ENCODE peak calls at places on chromosome 20, in ten cellular contexts. One of them, this sample, is unnamed.

GRCh38 chr20:49572857-49573256 is 4.9 kb upstream of the PTGIS start:
- DNase-seq in stimulated activated CD8-positive, alpha-beta memory T cell treated with anti-CD3 and anti-CD28 coated beads, Interleukin-2, amount 100 ng/mL, for 48 hours: no peak
- DNase-seq in foreskin fibroblast: no peak
- DNase-seq in NCI-H1105: no peak
- DNase-seq in activated T-helper 1 cell treated with anti-CD3 and anti-CD28 coated beads, Interleukin-2, amount 50 U/mL, for 16 hours: no peak
- DNase-seq in stimulated activated naive B cell treated with anti-CD40 and anti-IgM and Interleukin-4, amounts not matched to agents 10 μg/mL and 1 μg/mL and 100 μg/mL, for 72 hours: no peak
- DNase-seq in skeletal muscle cell: no peak
- DNase-seq in SW 1271: no peak
- DNase-seq in left cardiac atrium: no peak
- DNase-seq in renal cortical epithelial cell: no peak
- DNase-seq in this sample: no peak

GRCh38 chr20:417801-418342 is 9.8 kb downstream of the RBCK1 start:
- DNase-seq in stimulated activated CD8-positive, alpha-beta memory T cell treated with anti-CD3 and anti-CD28 coated beads, Interleukin-2, amount 100 ng/mL, for 48 hours: no peak
- DNase-seq in foreskin fibroblast: no peak
- DNase-seq in NCI-H1105: no peak
- DNase-seq in activated T-helper 1 cell treated with anti-CD3 and anti-CD28 coated beads, Interleukin-2, amount 50 U/mL, for 16 hours: no peak
- DNase-seq in stimulated activated naive B cell treated with anti-CD40 and anti-IgM and Interleukin-4, amounts not matched to agents 10 μg/mL and 1 μg/mL and 100 μg/mL, for 72 hours: no peak
- DNase-seq in skeletal muscle cell: no peak
- DNase-seq in SW 1271: no peak
- DNase-seq in left cardiac atrium: no peak
- DNase-seq in renal cortical epithelial cell: no peak
- DNase-seq in this sample: no peak

GRCh38 chr20:24912397-24913075 is 36.5 kb upstream of the CST7 start:
- DNase-seq in stimulated activated CD8-positive, alpha-beta memory T cell treated with anti-CD3 and anti-CD28 coated beads, Interleukin-2, amount 100 ng/mL, for 48 hours: no peak
- DNase-seq in foreskin fibroblast: no peak
- DNase-seq in NCI-H1105: no peak
- DNase-seq in activated T-helper 1 cell treated with anti-CD3 and anti-CD28 coated beads, Interleukin-2, amount 50 U/mL, for 16 hours: no peak
- DNase-seq in stimulated activated naive B cell treated with anti-CD40 and anti-IgM and Interleukin-4, amounts not matched to agents 10 μg/mL and 1 μg/mL and 100 μg/mL, for 72 hours: no peak
- DNase-seq in skeletal muscle cell: no peak
- DNase-seq in SW 1271: no peak
- DNase-seq in left cardiac atrium: no peak
- DNase-seq in renal cortical epithelial cell: no peak
- DNase-seq in this sample: no peak

GRCh38 chr20:20740595-20740994 is 28.2 kb upstream of the RALGAPA2 start:
- DNase-seq in stimulated activated CD8-positive, alpha-beta memory T cell treated with anti-CD3 and anti-CD28 coated beads, Interleukin-2, amount 100 ng/mL, for 48 hours: no peak
- DNase-seq in foreskin fibroblast: no peak
- DNase-seq in NCI-H1105: no peak
- DNase-seq in activated T-helper 1 cell treated with anti-CD3 and anti-CD28 coated beads, Interleukin-2, amount 50 U/mL, for 16 hours: no peak
- DNase-seq in stimulated activated naive B cell treated with anti-CD40 and anti-IgM and Interleukin-4, amounts not matched to agents 10 μg/mL and 1 μg/mL and 100 μg/mL, for 72 hours: no peak
- DNase-seq in skeletal muscle cell: no peak
- DNase-seq in SW 1271: no peak
- DNase-seq in left cardiac atrium: no peak
- DNase-seq in renal cortical epithelial cell: no peak
- DNase-seq in this sample: no peak

GRCh38 chr20:11178946-11179654 is 505.3 kb upstream of the JAG1 start:
- DNase-seq in stimulated activated CD8-positive, alpha-beta memory T cell treated with anti-CD3 and anti-CD28 coated beads, Interleukin-2, amount 100 ng/mL, for 48 hours: no peak
- DNase-seq in foreskin fibroblast: peak; percentile 54
- DNase-seq in NCI-H1105: no peak
- DNase-seq in activated T-helper 1 cell treated with anti-CD3 and anti-CD28 coated beads, Interleukin-2, amount 50 U/mL, for 16 hours: no peak
- DNase-seq in stimulated activated naive B cell treated with anti-CD40 and anti-IgM and Interleukin-4, amounts not matched to agents 10 μg/mL and 1 μg/mL and 100 μg/mL, for 72 hours: no peak
- DNase-seq in skeletal muscle cell: no peak
- DNase-seq in SW 1271: peak; percentile 74
- DNase-seq in left cardiac atrium: no peak
- DNase-seq in renal cortical epithelial cell: peak; percentile 98
- DNase-seq in this sample: no peak

GRCh38 chr20:2652724-2653510 is 485 bp downstream of the NOP56 start:
- DNase-seq in stimulated activated CD8-positive, alpha-beta memory T cell treated with anti-CD3 and anti-CD28 coated beads, Interleukin-2, amount 100 ng/mL, for 48 hours: peak; percentile 30
- DNase-seq in foreskin fibroblast: no peak
- DNase-seq in NCI-H1105: peak; percentile 48
- DNase-seq in activated T-helper 1 cell treated with anti-CD3 and anti-CD28 coated beads, Interleukin-2, amount 50 U/mL, for 16 hours: no peak
- DNase-seq in stimulated activated naive B cell treated with anti-CD40 and anti-IgM and Interleukin-4, amounts not matched to agents 10 μg/mL and 1 μg/mL and 100 μg/mL, for 72 hours: no peak
- DNase-seq in skeletal muscle cell: no peak
- DNase-seq in SW 1271: peak; percentile 52
- DNase-seq in left cardiac atrium: peak; percentile 63
- DNase-seq in renal cortical epithelial cell: no peak
- DNase-seq in this sample: no peak

GRCh38 chr20:46347831-46348230 is 39.5 kb upstream of the CDH22 start:
- DNase-seq in stimulated activated CD8-positive, alpha-beta memory T cell treated with anti-CD3 and anti-CD28 coated beads, Interleukin-2, amount 100 ng/mL, for 48 hours: no peak
- DNase-seq in foreskin fibroblast: no peak
- DNase-seq in NCI-H1105: no peak
- DNase-seq in activated T-helper 1 cell treated with anti-CD3 and anti-CD28 coated beads, Interleukin-2, amount 50 U/mL, for 16 hours: no peak
- DNase-seq in stimulated activated naive B cell treated with anti-CD40 and anti-IgM and Interleukin-4, amounts not matched to agents 10 μg/mL and 1 μg/mL and 100 μg/mL, for 72 hours: no peak
- DNase-seq in skeletal muscle cell: no peak
- DNase-seq in SW 1271: no peak
- DNase-seq in left cardiac atrium: no peak
- DNase-seq in renal cortical epithelial cell: no peak
- DNase-seq in this sample: no peak

GRCh38 chr20:10720550-10720949 is 46.8 kb upstream of the JAG1 start:
- DNase-seq in stimulated activated CD8-positive, alpha-beta memory T cell treated with anti-CD3 and anti-CD28 coated beads, Interleukin-2, amount 100 ng/mL, for 48 hours: no peak
- DNase-seq in foreskin fibroblast: no peak
- DNase-seq in NCI-H1105: no peak
- DNase-seq in activated T-helper 1 cell treated with anti-CD3 and anti-CD28 coated beads, Interleukin-2, amount 50 U/mL, for 16 hours: no peak
- DNase-seq in stimulated activated naive B cell treated with anti-CD40 and anti-IgM and Interleukin-4, amounts not matched to agents 10 μg/mL and 1 μg/mL and 100 μg/mL, for 72 hours: no peak
- DNase-seq in skeletal muscle cell: no peak
- DNase-seq in SW 1271: no peak
- DNase-seq in left cardiac atrium: no peak
- DNase-seq in renal cortical epithelial cell: no peak
- DNase-seq in this sample: no peak

GRCh38 chr20:309841-310644 is 12.7 kb downstream of the ZCCHC3 start:
- DNase-seq in stimulated activated CD8-positive, alpha-beta memory T cell treated with anti-CD3 and anti-CD28 coated beads, Interleukin-2, amount 100 ng/mL, for 48 hours: peak; percentile 75
- DNase-seq in foreskin fibroblast: peak; percentile 99
- DNase-seq in NCI-H1105: peak; percentile 99
- DNase-seq in activated T-helper 1 cell treated with anti-CD3 and anti-CD28 coated beads, Interleukin-2, amount 50 U/mL, for 16 hours: no peak
- DNase-seq in stimulated activated naive B cell treated with anti-CD40 and anti-IgM and Interleukin-4, amounts not matched to agents 10 μg/mL and 1 μg/mL and 100 μg/mL, for 72 hours: peak; percentile 91
- DNase-seq in skeletal muscle cell: peak; percentile 99
- DNase-seq in SW 1271: no peak
- DNase-seq in left cardiac atrium: peak; percentile 99
- DNase-seq in renal cortical epithelial cell: peak; percentile 95
- DNase-seq in this sample: peak; percentile 97

GRCh38 chr20:57396212-57396611 is 5.0 kb downstream of the RBM38 start:
- DNase-seq in stimulated activated CD8-positive, alpha-beta memory T cell treated with anti-CD3 and anti-CD28 coated beads, Interleukin-2, amount 100 ng/mL, for 48 hours: no peak
- DNase-seq in foreskin fibroblast: no peak
- DNase-seq in NCI-H1105: no peak
- DNase-seq in activated T-helper 1 cell treated with anti-CD3 and anti-CD28 coated beads, Interleukin-2, amount 50 U/mL, for 16 hours: no peak
- DNase-seq in stimulated activated naive B cell treated with anti-CD40 and anti-IgM and Interleukin-4, amounts not matched to agents 10 μg/mL and 1 μg/mL and 100 μg/mL, for 72 hours: no peak
- DNase-seq in skeletal muscle cell: no peak
- DNase-seq in SW 1271: no peak
- DNase-seq in left cardiac atrium: peak; percentile 23
- DNase-seq in renal cortical epithelial cell: no peak
- DNase-seq in this sample: no peak

GRCh38 chr20:51861726-51862466 is 59.6 kb upstream of the SALL4 start:
- DNase-seq in stimulated activated CD8-positive, alpha-beta memory T cell treated with anti-CD3 and anti-CD28 coated beads, Interleukin-2, amount 100 ng/mL, for 48 hours: no peak
- DNase-seq in foreskin fibroblast: no peak
- DNase-seq in NCI-H1105: no peak
- DNase-seq in activated T-helper 1 cell treated with anti-CD3 and anti-CD28 coated beads, Interleukin-2, amount 50 U/mL, for 16 hours: no peak
- DNase-seq in stimulated activated naive B cell treated with anti-CD40 and anti-IgM and Interleukin-4, amounts not matched to agents 10 μg/mL and 1 μg/mL and 100 μg/mL, for 72 hours: no peak
- DNase-seq in skeletal muscle cell: no peak
- DNase-seq in SW 1271: no peak
- DNase-seq in left cardiac atrium: no peak
- DNase-seq in renal cortical epithelial cell: no peak
- DNase-seq in this sample: no peak

GRCh38 chr20:32333988-32334885 is 23.9 kb upstream of the ASXL1 start:
- DNase-seq in stimulated activated CD8-positive, alpha-beta memory T cell treated with anti-CD3 and anti-CD28 coated beads, Interleukin-2, amount 100 ng/mL, for 48 hours: peak; percentile 28
- DNase-seq in foreskin fibroblast: no peak
- DNase-seq in NCI-H1105: no peak
- DNase-seq in activated T-helper 1 cell treated with anti-CD3 and anti-CD28 coated beads, Interleukin-2, amount 50 U/mL, for 16 hours: peak; percentile 10
- DNase-seq in stimulated activated naive B cell treated with anti-CD40 and anti-IgM and Interleukin-4, amounts not matched to agents 10 μg/mL and 1 μg/mL and 100 μg/mL, for 72 hours: no peak
- DNase-seq in skeletal muscle cell: no peak
- DNase-seq in SW 1271: no peak
- DNase-seq in left cardiac atrium: peak; percentile 88
- DNase-seq in renal cortical epithelial cell: peak; percentile 47
- DNase-seq in this sample: no peak

GRCh38 chr20:34022154-34022842 is 28.6 kb downstream of the RALY start:
- DNase-seq in stimulated activated CD8-positive, alpha-beta memory T cell treated with anti-CD3 and anti-CD28 coated beads, Interleukin-2, amount 100 ng/mL, for 48 hours: no peak
- DNase-seq in foreskin fibroblast: no peak
- DNase-seq in NCI-H1105: no peak
- DNase-seq in activated T-helper 1 cell treated with anti-CD3 and anti-CD28 coated beads, Interleukin-2, amount 50 U/mL, for 16 hours: no peak
- DNase-seq in stimulated activated naive B cell treated with anti-CD40 and anti-IgM and Interleukin-4, amounts not matched to agents 10 μg/mL and 1 μg/mL and 100 μg/mL, for 72 hours: peak; percentile 69
- DNase-seq in skeletal muscle cell: no peak
- DNase-seq in SW 1271: peak; percentile 80
- DNase-seq in left cardiac atrium: no peak
- DNase-seq in renal cortical epithelial cell: no peak
- DNase-seq in this sample: no peak

GRCh38 chr20:905999-906520 is 10.1 kb downstream of the ANGPT4 start:
- DNase-seq in stimulated activated CD8-positive, alpha-beta memory T cell treated with anti-CD3 and anti-CD28 coated beads, Interleukin-2, amount 100 ng/mL, for 48 hours: no peak
- DNase-seq in foreskin fibroblast: no peak
- DNase-seq in NCI-H1105: no peak
- DNase-seq in activated T-helper 1 cell treated with anti-CD3 and anti-CD28 coated beads, Interleukin-2, amount 50 U/mL, for 16 hours: no peak
- DNase-seq in stimulated activated naive B cell treated with anti-CD40 and anti-IgM and Interleukin-4, amounts not matched to agents 10 μg/mL and 1 μg/mL and 100 μg/mL, for 72 hours: no peak
- DNase-seq in skeletal muscle cell: no peak
- DNase-seq in SW 1271: no peak
- DNase-seq in left cardiac atrium: no peak
- DNase-seq in renal cortical epithelial cell: no peak
- DNase-seq in this sample: no peak

GRCh38 chr20:48668451-48668946 is 159.3 kb downstream of the PREX1 start:
- DNase-seq in stimulated activated CD8-positive, alpha-beta memory T cell treated with anti-CD3 and anti-CD28 coated beads, Interleukin-2, amount 100 ng/mL, for 48 hours: no peak
- DNase-seq in foreskin fibroblast: no peak
- DNase-seq in NCI-H1105: no peak
- DNase-seq in activated T-helper 1 cell treated with anti-CD3 and anti-CD28 coated beads, Interleukin-2, amount 50 U/mL, for 16 hours: no peak
- DNase-seq in stimulated activated naive B cell treated with anti-CD40 and anti-IgM and Interleukin-4, amounts not matched to agents 10 μg/mL and 1 μg/mL and 100 μg/mL, for 72 hours: no peak
- DNase-seq in skeletal muscle cell: no peak
- DNase-seq in SW 1271: no peak
- DNase-seq in left cardiac atrium: no peak
- DNase-seq in renal cortical epithelial cell: no peak
- DNase-seq in this sample: no peak

GRCh38 chr20:57251949-57252348 is 14.5 kb downstream of the BMP7 start:
- DNase-seq in stimulated activated CD8-positive, alpha-beta memory T cell treated with anti-CD3 and anti-CD28 coated beads, Interleukin-2, amount 100 ng/mL, for 48 hours: no peak
- DNase-seq in foreskin fibroblast: no peak
- DNase-seq in NCI-H1105: no peak
- DNase-seq in activated T-helper 1 cell treated with anti-CD3 and anti-CD28 coated beads, Interleukin-2, amount 50 U/mL, for 16 hours: no peak
- DNase-seq in stimulated activated naive B cell treated with anti-CD40 and anti-IgM and Interleukin-4, amounts not matched to agents 10 μg/mL and 1 μg/mL and 100 μg/mL, for 72 hours: no peak
- DNase-seq in skeletal muscle cell: no peak
- DNase-seq in SW 1271: no peak
- DNase-seq in left cardiac atrium: no peak
- DNase-seq in renal cortical epithelial cell: no peak
- DNase-seq in this sample: no peak

GRCh38 chr20:8431538-8432434 is 299.7 kb downstream of the PLCB1 start:
- DNase-seq in stimulated activated CD8-positive, alpha-beta memory T cell treated with anti-CD3 and anti-CD28 coated beads, Interleukin-2, amount 100 ng/mL, for 48 hours: no peak
- DNase-seq in foreskin fibroblast: no peak
- DNase-seq in NCI-H1105: peak; percentile 94
- DNase-seq in activated T-helper 1 cell treated with anti-CD3 and anti-CD28 coated beads, Interleukin-2, amount 50 U/mL, for 16 hours: no peak
- DNase-seq in stimulated activated naive B cell treated with anti-CD40 and anti-IgM and Interleukin-4, amounts not matched to agents 10 μg/mL and 1 μg/mL and 100 μg/mL, for 72 hours: no peak
- DNase-seq in skeletal muscle cell: no peak
- DNase-seq in SW 1271: no peak
- DNase-seq in left cardiac atrium: peak; percentile 84
- DNase-seq in renal cortical epithelial cell: peak; percentile 70
- DNase-seq in this sample: peak; percentile 56

GRCh38 chr20:36666181-36666740 is 20.3 kb upstream of the SLA2 start:
- DNase-seq in stimulated activated CD8-positive, alpha-beta memory T cell treated with anti-CD3 and anti-CD28 coated beads, Interleukin-2, amount 100 ng/mL, for 48 hours: no peak
- DNase-seq in foreskin fibroblast: no peak
- DNase-seq in NCI-H1105: no peak
- DNase-seq in activated T-helper 1 cell treated with anti-CD3 and anti-CD28 coated beads, Interleukin-2, amount 50 U/mL, for 16 hours: no peak
- DNase-seq in stimulated activated naive B cell treated with anti-CD40 and anti-IgM and Interleukin-4, amounts not matched to agents 10 μg/mL and 1 μg/mL and 100 μg/mL, for 72 hours: no peak
- DNase-seq in skeletal muscle cell: no peak
- DNase-seq in SW 1271: peak; percentile 44
- DNase-seq in left cardiac atrium: no peak
- DNase-seq in renal cortical epithelial cell: peak; percentile 16
- DNase-seq in this sample: no peak

GRCh38 chr20:62476074-62476838 is 461 bp upstream of the GATA5 start:
- DNase-seq in stimulated activated CD8-positive, alpha-beta memory T cell treated with anti-CD3 and anti-CD28 coated beads, Interleukin-2, amount 100 ng/mL, for 48 hours: no peak
- DNase-seq in foreskin fibroblast: no peak
- DNase-seq in NCI-H1105: no peak
- DNase-seq in activated T-helper 1 cell treated with anti-CD3 and anti-CD28 coated beads, Interleukin-2, amount 50 U/mL, for 16 hours: no peak
- DNase-seq in stimulated activated naive B cell treated with anti-CD40 and anti-IgM and Interleukin-4, amounts not matched to agents 10 μg/mL and 1 μg/mL and 100 μg/mL, for 72 hours: no peak
- DNase-seq in skeletal muscle cell: no peak
- DNase-seq in SW 1271: no peak
- DNase-seq in left cardiac atrium: peak; percentile 76
- DNase-seq in renal cortical epithelial cell: no peak
- DNase-seq in this sample: no peak

GRCh38 chr20:2385496-2385895 is 4.8 kb downstream of the TGM6 start:
- DNase-seq in stimulated activated CD8-positive, alpha-beta memory T cell treated with anti-CD3 and anti-CD28 coated beads, Interleukin-2, amount 100 ng/mL, for 48 hours: no peak
- DNase-seq in foreskin fibroblast: no peak
- DNase-seq in NCI-H1105: no peak
- DNase-seq in activated T-helper 1 cell treated with anti-CD3 and anti-CD28 coated beads, Interleukin-2, amount 50 U/mL, for 16 hours: no peak
- DNase-seq in stimulated activated naive B cell treated with anti-CD40 and anti-IgM and Interleukin-4, amounts not matched to agents 10 μg/mL and 1 μg/mL and 100 μg/mL, for 72 hours: no peak
- DNase-seq in skeletal muscle cell: no peak
- DNase-seq in SW 1271: no peak
- DNase-seq in left cardiac atrium: no peak
- DNase-seq in renal cortical epithelial cell: no peak
- DNase-seq in this sample: no peak

GRCh38 chr20:63775096-63775978 is 35.8 kb downstream of the SLC2A4RG start:
- DNase-seq in stimulated activated CD8-positive, alpha-beta memory T cell treated with anti-CD3 and anti-CD28 coated beads, Interleukin-2, amount 100 ng/mL, for 48 hours: peak; percentile 34
- DNase-seq in foreskin fibroblast: peak; percentile 11
- DNase-seq in NCI-H1105: peak; percentile 53
- DNase-seq in activated T-helper 1 cell treated with anti-CD3 and anti-CD28 coated beads, Interleukin-2, amount 50 U/mL, for 16 hours: no peak
- DNase-seq in stimulated activated naive B cell treated with anti-CD40 and anti-IgM and Interleukin-4, amounts not matched to agents 10 μg/mL and 1 μg/mL and 100 μg/mL, for 72 hours: no peak
- DNase-seq in skeletal muscle cell: no peak
- DNase-seq in SW 1271: no peak
- DNase-seq in left cardiac atrium: peak; percentile 67
- DNase-seq in renal cortical epithelial cell: no peak
- DNase-seq in this sample: peak; percentile 86

GRCh38 chr20:21028921-21029320 is 77.2 kb downstream of the LINC00237 start:
- DNase-seq in stimulated activated CD8-positive, alpha-beta memory T cell treated with anti-CD3 and anti-CD28 coated beads, Interleukin-2, amount 100 ng/mL, for 48 hours: no peak
- DNase-seq in foreskin fibroblast: no peak
- DNase-seq in NCI-H1105: no peak
- DNase-seq in activated T-helper 1 cell treated with anti-CD3 and anti-CD28 coated beads, Interleukin-2, amount 50 U/mL, for 16 hours: no peak
- DNase-seq in stimulated activated naive B cell treated with anti-CD40 and anti-IgM and Interleukin-4, amounts not matched to agents 10 μg/mL and 1 μg/mL and 100 μg/mL, for 72 hours: no peak
- DNase-seq in skeletal muscle cell: no peak
- DNase-seq in SW 1271: no peak
- DNase-seq in left cardiac atrium: no peak
- DNase-seq in renal cortical epithelial cell: no peak
- DNase-seq in this sample: no peak

GRCh38 chr20:61759286-61760065 is 306.2 kb downstream of the TAF4 start:
- DNase-seq in stimulated activated CD8-positive, alpha-beta memory T cell treated with anti-CD3 and anti-CD28 coated beads, Interleukin-2, amount 100 ng/mL, for 48 hours: no peak
- DNase-seq in foreskin fibroblast: no peak
- DNase-seq in NCI-H1105: no peak
- DNase-seq in activated T-helper 1 cell treated with anti-CD3 and anti-CD28 coated beads, Interleukin-2, amount 50 U/mL, for 16 hours: no peak
- DNase-seq in stimulated activated naive B cell treated with anti-CD40 and anti-IgM and Interleukin-4, amounts not matched to agents 10 μg/mL and 1 μg/mL and 100 μg/mL, for 72 hours: no peak
- DNase-seq in skeletal muscle cell: no peak
- DNase-seq in SW 1271: no peak
- DNase-seq in left cardiac atrium: no peak
- DNase-seq in renal cortical epithelial cell: no peak
- DNase-seq in this sample: no peak

GRCh38 chr20:2114990-2115681 is 13.5 kb downstream of the STK35 start:
- DNase-seq in stimulated activated CD8-positive, alpha-beta memory T cell treated with anti-CD3 and anti-CD28 coated beads, Interleukin-2, amount 100 ng/mL, for 48 hours: no peak
- DNase-seq in foreskin fibroblast: peak; percentile 26
- DNase-seq in NCI-H1105: no peak
- DNase-seq in activated T-helper 1 cell treated with anti-CD3 and anti-CD28 coated beads, Interleukin-2, amount 50 U/mL, for 16 hours: no peak
- DNase-seq in stimulated activated naive B cell treated with anti-CD40 and anti-IgM and Interleukin-4, amounts not matched to agents 10 μg/mL and 1 μg/mL and 100 μg/mL, for 72 hours: no peak
- DNase-seq in skeletal muscle cell: no peak
- DNase-seq in SW 1271: no peak
- DNase-seq in left cardiac atrium: no peak
- DNase-seq in renal cortical epithelial cell: no peak
- DNase-seq in this sample: no peak

GRCh38 chr20:50395258-50395729 is 114.9 kb upstream of the PTPN1 start:
- DNase-seq in stimulated activated CD8-positive, alpha-beta memory T cell treated with anti-CD3 and anti-CD28 coated beads, Interleukin-2, amount 100 ng/mL, for 48 hours: no peak
- DNase-seq in foreskin fibroblast: peak; percentile 84
- DNase-seq in NCI-H1105: no peak
- DNase-seq in activated T-helper 1 cell treated with anti-CD3 and anti-CD28 coated beads, Interleukin-2, amount 50 U/mL, for 16 hours: no peak
- DNase-seq in stimulated activated naive B cell treated with anti-CD40 and anti-IgM and Interleukin-4, amounts not matched to agents 10 μg/mL and 1 μg/mL and 100 μg/mL, for 72 hours: no peak
- DNase-seq in skeletal muscle cell: no peak
- DNase-seq in SW 1271: no peak
- DNase-seq in left cardiac atrium: peak; percentile 87
- DNase-seq in renal cortical epithelial cell: peak; percentile 66
- DNase-seq in this sample: no peak

GRCh38 chr20:38855356-38855755 is 49.9 kb downstream of the PPP1R16B start:
- DNase-seq in stimulated activated CD8-positive, alpha-beta memory T cell treated with anti-CD3 and anti-CD28 coated beads, Interleukin-2, amount 100 ng/mL, for 48 hours: no peak
- DNase-seq in foreskin fibroblast: peak; percentile 4
- DNase-seq in NCI-H1105: no peak
- DNase-seq in activated T-helper 1 cell treated with anti-CD3 and anti-CD28 coated beads, Interleukin-2, amount 50 U/mL, for 16 hours: no peak
- DNase-seq in stimulated activated naive B cell treated with anti-CD40 and anti-IgM and Interleukin-4, amounts not matched to agents 10 μg/mL and 1 μg/mL and 100 μg/mL, for 72 hours: no peak
- DNase-seq in skeletal muscle cell: no peak
- DNase-seq in SW 1271: no peak
- DNase-seq in left cardiac atrium: no peak
- DNase-seq in renal cortical epithelial cell: no peak
- DNase-seq in this sample: no peak

GRCh38 chr20:57211949-57212889 is 54.2 kb downstream of the BMP7 start:
- DNase-seq in stimulated activated CD8-positive, alpha-beta memory T cell treated with anti-CD3 and anti-CD28 coated beads, Interleukin-2, amount 100 ng/mL, for 48 hours: no peak
- DNase-seq in foreskin fibroblast: no peak
- DNase-seq in NCI-H1105: no peak
- DNase-seq in activated T-helper 1 cell treated with anti-CD3 and anti-CD28 coated beads, Interleukin-2, amount 50 U/mL, for 16 hours: no peak
- DNase-seq in stimulated activated naive B cell treated with anti-CD40 and anti-IgM and Interleukin-4, amounts not matched to agents 10 μg/mL and 1 μg/mL and 100 μg/mL, for 72 hours: no peak
- DNase-seq in skeletal muscle cell: peak; percentile 50
- DNase-seq in SW 1271: peak; percentile 50
- DNase-seq in left cardiac atrium: peak; percentile 69
- DNase-seq in renal cortical epithelial cell: peak; percentile 74
- DNase-seq in this sample: peak; percentile 63

GRCh38 chr20:62370115-62370806 is 3.1 kb upstream of the LAMA5 start:
- DNase-seq in stimulated activated CD8-positive, alpha-beta memory T cell treated with anti-CD3 and anti-CD28 coated beads, Interleukin-2, amount 100 ng/mL, for 48 hours: peak; percentile 57
- DNase-seq in foreskin fibroblast: peak; percentile 79
- DNase-seq in NCI-H1105: no peak
- DNase-seq in activated T-helper 1 cell treated with anti-CD3 and anti-CD28 coated beads, Interleukin-2, amount 50 U/mL, for 16 hours: no peak
- DNase-seq in stimulated activated naive B cell treated with anti-CD40 and anti-IgM and Interleukin-4, amounts not matched to agents 10 μg/mL and 1 μg/mL and 100 μg/mL, for 72 hours: peak; percentile 45
- DNase-seq in skeletal muscle cell: no peak
- DNase-seq in SW 1271: peak; percentile 74
- DNase-seq in left cardiac atrium: no peak
- DNase-seq in renal cortical epithelial cell: peak; percentile 68
- DNase-seq in this sample: no peak

This sample was measured in mesothelial cell of epicardium.